ENCODE peak calls at places on chromosomes 2 and 18, in four cellular contexts. Q is WTC11; P is thoracic aorta; Y is CD8-positive, alpha-beta T cell. N is an unnamed sample.

GRCh38 chr18:24231773-24232735 is 93.2 kb downstream of the CABYR start:
- DNase-seq in Q (no peak), P (no peak), Y (no peak), N (no peak)

GRCh38 chr2:177329035-177329434 is 63.5 kb upstream of the AGPS start:
- DNase-seq in Q (no peak), P (no peak), Y (no peak), N (no peak)

GRCh38 chr2:240934701-240935100 is 28.6 kb downstream of the CROCC2 start:
- DNase-seq in Q (peak; percentile 11), P (no peak), Y (no peak), N (no peak)

GRCh38 chr18:25827961-25828561 is 262.4 kb downstream of the SS18 start:
- DNase-seq in Q (peak; percentile 19), P (no peak), Y (no peak), N (no peak)

GRCh38 chr2:73418343-73418742 is 32.7 kb downstream of the ALMS1 start:
- DNase-seq in Q (no peak), P (peak; percentile 7), Y (no peak), N (no peak)

GRCh38 chr2:27003857-27004256 is 28.9 kb upstream of the TMEM214 start:
- DNase-seq in Q (no peak), P (no peak), Y (no peak), N (no peak)

GRCh38 chr2:187299122-187299906 is 148.7 kb downstream of the CALCRL start:
- DNase-seq in Q (no peak), P (no peak), Y (no peak), N (no peak)

GRCh38 chr2:18047114-18047695 is 168.7 kb downstream of the KCNS3 start:
- DNase-seq in Q (no peak), P (no peak), Y (no peak), N (no peak)

GRCh38 chr2:109438773-109439191 is 175.0 kb downstream of the SEPTIN10 start:
- DNase-seq in Q (no peak), P (peak; percentile 85), Y (no peak), N (no peak)

GRCh38 chr2:10678225-10678624 is 11.6 kb downstream of the NOL10 start:
- DNase-seq in Q (no peak), P (no peak), Y (no peak), N (no peak)
- TF ChIP-seq CTCF in Q (no peak), P (peak; percentile 34), Y (no peak), N (peak; percentile 68)

DNA sequence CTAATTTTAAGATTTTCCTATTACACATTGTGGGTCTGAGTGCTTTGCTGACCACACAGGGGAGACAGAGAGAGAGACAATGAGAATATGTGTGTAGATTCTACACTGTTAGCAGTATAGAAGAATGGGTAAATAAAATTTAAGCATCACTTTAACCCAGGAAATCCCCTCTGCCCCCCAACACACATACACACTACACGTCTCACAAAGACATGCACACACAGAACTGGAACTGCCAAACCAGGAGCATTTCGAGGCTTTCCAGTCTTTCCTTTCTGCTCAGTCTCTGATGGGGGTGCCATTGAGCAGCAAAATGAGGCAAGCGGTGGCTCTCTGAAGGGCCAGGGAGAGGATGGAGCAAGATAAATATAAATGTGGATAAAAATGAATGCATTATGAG is 2.5 kb downstream of the MERTK start:
- DNase-seq in Q (peak; percentile 42), P (no peak), Y (no peak), N (peak; percentile 28)
- TF ChIP-seq CTCF in Q (no peak), P (peak; percentile 35), Y (no peak), N (no peak)

GRCh38 chr2:170292415-170292814 is 114.5 kb downstream of the MYO3B start:
- DNase-seq in Q (no peak), P (no peak), Y (no peak), N (no peak)
- TF ChIP-seq CTCF in Q (no peak), P (no peak), Y (no peak), N (no peak)

GRCh38 chr2:62785810-62786593 is 80.5 kb downstream of the EHBP1 start:
- DNase-seq in Q (no peak), P (no peak), Y (no peak), N (no peak)

GRCh38 chr2:62789518-62789917 is 84.0 kb downstream of the EHBP1 start:
- DNase-seq in Q (no peak), P (no peak), Y (no peak), N (no peak)

GRCh38 chr2:62785216-62785615 is 79.7 kb downstream of the EHBP1 start:
- DNase-seq in Q (no peak), P (no peak), Y (no peak), N (no peak)

GRCh38 chr2:62789918-62790317 is 84.4 kb downstream of the EHBP1 start:
- DNase-seq in Q (no peak), P (no peak), Y (no peak), N (no peak)

DNA sequence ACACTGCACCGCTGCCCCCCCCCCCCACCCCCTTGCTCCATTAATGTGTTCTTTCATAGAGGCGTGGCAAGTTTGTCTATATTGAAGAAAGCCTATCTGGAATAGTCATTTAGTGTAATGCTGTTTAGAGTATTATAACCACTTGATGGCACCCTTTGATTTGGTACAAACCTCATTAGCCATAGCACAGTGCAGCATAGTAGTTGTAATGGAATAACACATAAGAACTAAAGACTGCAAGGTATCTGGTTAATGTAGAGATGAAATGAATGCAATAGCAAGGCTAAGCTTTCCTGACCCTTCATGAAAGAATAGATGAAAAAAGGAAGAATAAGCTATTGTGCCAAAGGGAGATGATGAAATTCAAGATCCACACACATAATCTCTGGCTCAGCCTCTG is 81.9 kb downstream of the EHBP1 start:
- DNase-seq in Q (no peak), P (no peak), Y (no peak), N (no peak)
- TF ChIP-seq CTCF in Q (no peak), P (no peak), Y (no peak), N (no peak)

GRCh38 chr2:14136030-14136429 is 496.5 kb upstream of the LRATD1 start:
- DNase-seq in Q (no peak), P (no peak), Y (no peak), N (no peak)

GRCh38 chr2:14132386-14132785 is 500.1 kb upstream of the LRATD1 start:
- DNase-seq in Q (no peak), P (no peak), Y (no peak), N (no peak)

GRCh38 chr2:14134737-14135136 is 497.8 kb upstream of the LRATD1 start:
- DNase-seq in Q (no peak), P (no peak), Y (no peak), N (no peak)

GRCh38 chr2:14140009-14140408 is 492.5 kb upstream of the LRATD1 start:
- DNase-seq in Q (peak; percentile 27), P (no peak), Y (no peak), N (no peak)

GRCh38 chr2:14137643-14138042 is 494.9 kb upstream of the LRATD1 start:
- DNase-seq in Q (peak; percentile 28), P (no peak), Y (no peak), N (peak; percentile 36)
- TF ChIP-seq CTCF in Q (no peak), P (no peak), Y (no peak), N (no peak)

DNA sequence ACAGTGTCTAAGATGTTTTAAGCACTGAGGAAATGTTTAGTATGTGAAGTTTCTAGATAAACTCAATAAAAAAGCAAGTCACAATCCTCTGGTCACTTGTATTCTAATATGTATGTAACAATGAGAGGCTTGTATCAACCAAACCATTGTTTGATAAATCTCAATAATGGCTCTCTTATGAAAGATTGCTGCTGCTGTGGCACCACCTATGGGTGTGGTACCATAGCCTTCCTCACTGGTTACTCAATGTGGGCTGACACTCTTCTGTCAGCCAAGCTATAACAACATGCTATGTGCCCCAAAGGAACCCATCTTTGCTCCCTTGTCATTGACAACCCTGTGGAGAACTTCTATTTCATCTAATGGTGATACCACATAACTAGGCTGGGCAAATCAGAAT is 12.6 kb upstream of the RAB1A start:
- DNase-seq in Q (no peak), P (no peak), Y (no peak), N (no peak)
- TF ChIP-seq CTCF in Q (no peak), P (no peak), Y (no peak), N (no peak)

DNA sequence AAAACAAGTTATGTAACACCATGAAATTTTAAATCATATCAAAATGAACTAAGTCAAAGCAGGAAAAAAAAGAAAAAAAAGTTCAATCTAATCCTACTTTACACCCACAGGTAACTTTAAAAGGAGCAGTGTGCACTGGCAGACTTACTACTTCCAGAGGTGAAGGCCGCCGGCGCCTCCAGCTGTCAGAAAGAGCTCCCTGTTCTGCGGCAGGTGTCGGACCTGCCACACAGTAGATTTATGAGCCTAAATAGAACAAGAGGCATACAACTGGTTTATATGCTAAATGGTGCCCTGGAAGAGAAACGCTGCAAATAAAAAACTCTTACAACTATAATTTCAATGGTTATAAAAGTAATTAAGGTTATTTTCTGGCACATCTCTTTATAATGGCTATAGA is 23.1 kb upstream of the PNO1 start:
- DNase-seq in Q (no peak), P (no peak), Y (no peak), N (no peak)
- TF ChIP-seq CTCF in Q (no peak), P (no peak), Y (no peak), N (no peak)

DNA sequence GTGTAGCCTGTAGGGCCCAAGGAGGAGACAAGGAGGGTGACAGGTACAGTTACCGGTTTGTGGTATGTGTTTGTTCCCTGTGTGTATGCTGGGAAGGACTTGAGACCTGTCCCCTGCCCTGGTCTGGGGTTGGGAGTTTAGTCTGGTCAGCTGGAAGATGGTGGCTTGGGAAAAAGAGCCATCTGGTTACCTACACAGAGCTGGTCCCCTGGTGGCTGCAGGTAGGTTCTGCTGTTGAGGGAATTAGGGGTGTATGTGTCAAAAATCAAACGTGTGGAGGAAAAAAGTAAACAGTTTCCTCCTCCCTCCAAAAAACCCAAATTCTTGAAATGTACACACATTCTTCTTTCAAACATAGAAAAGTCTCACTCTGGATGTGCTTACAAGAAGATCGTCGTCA is 24.3 kb downstream of the PTMA start:
- DNase-seq in Q (no peak), P (no peak), Y (no peak), N (no peak)
- TF ChIP-seq CTCF in Q (no peak), P (no peak), Y (no peak), N (no peak)

GRCh38 chr2:236662231-236663160 is 92.9 kb downstream of the ACKR3 start:
- DNase-seq in Q (no peak), P (no peak), Y (no peak), N (no peak)

GRCh38 chr2:236661762-236662110 is 92.1 kb downstream of the ACKR3 start:
- DNase-seq in Q (no peak), P (no peak), Y (no peak), N (no peak)

GRCh38 chr2:236658974-236659757 is 89.5 kb downstream of the ACKR3 start:
- DNase-seq in Q (no peak), P (no peak), Y (no peak), N (no peak)

GRCh38 chr2:236659758-236660150 is 90.1 kb downstream of the ACKR3 start:
- DNase-seq in Q (no peak), P (peak; percentile 41), Y (no peak), N (no peak)

GRCh38 chr2:236661064-236661761 is 91.6 kb downstream of the ACKR3 start:
- DNase-seq in Q (no peak), P (no peak), Y (no peak), N (no peak)
- TF ChIP-seq CTCF in Q (no peak), P (no peak), Y (no peak), N (no peak)

N was measured in glutamatergic neuron.